ENCODE peak calls at places on chromosomes 6 and 20, in seven cellular contexts. D is fibroblast of villous mesenchyme; W is activated naive CD4-positive, alpha-beta T cell; R is Peyer's patch; Z is posterior cingulate gyrus; Y is ACHN; I is head of caudate nucleus. S is an unnamed sample.

GRCh38 chr6:912871-913663 is 220.1 kb upstream of the EXOC2 start:
- DNase-seq in Y (peak), Z (no peak), I (peak), D (peak), W (no peak), R (no peak), S (peak)

GRCh38 chr6:136326038-136326561 is 36.5 kb upstream of the BCLAF1 start:
- DNase-seq in I (no peak), D (peak), R (no peak), Y (no peak), W (no peak), Z (no peak), S (no peak)

GRCh38 chr6:56833873-56834272 is 121.0 kb upstream of the BEND6 start:
- DNase-seq in W (no peak), D (no peak), Z (no peak), R (no peak), I (no peak), Y (no peak), S (no peak)

GRCh38 chr6:33080127-33081089 is 4.6 kb downstream of the HLA-DPB1 start:
- DNase-seq in W (no peak), Y (peak), D (peak), Z (peak), I (peak), R (peak), S (peak)

GRCh38 chr20:57714409-57715267 is 4.8 kb upstream of the PMEPA1 start:
- DNase-seq in Y (peak), I (no peak), Z (no peak), D (peak), R (no peak), W (no peak), S (no peak)

GRCh38 chr20:32343438-32343837 is 14.7 kb upstream of the ASXL1 start:
- DNase-seq in Y (no peak), Z (no peak), W (no peak), R (no peak), I (no peak), D (peak), S (no peak)

GRCh38 chr6:63783096-63783495 is 147.5 kb downstream of the PHF3 start:
- DNase-seq in Z (no peak), Y (no peak), I (no peak), R (peak), W (no peak), D (no peak), S (no peak)

GRCh38 chr6:118963003-118963402 is 28.0 kb upstream of the MCM9 start:
- DNase-seq in D (peak), W (no peak), I (no peak), Z (no peak), R (no peak), Y (peak), S (no peak)

GRCh38 chr20:37390891-37391525 is 45.1 kb downstream of the SRC start:
- DNase-seq in Y (no peak), W (no peak), I (no peak), R (no peak), Z (peak), D (no peak), S (no peak)

GRCh38 chr20:8097307-8097706 is 34.8 kb upstream of the PLCB1 start:
- DNase-seq in W (no peak), D (no peak), I (no peak), R (no peak), Y (no peak), Z (no peak), S (no peak)

GRCh38 chr6:39102024-39102820 is 12.8 kb downstream of the SAYSD1 start:
- DNase-seq in Z (no peak), Y (peak), D (peak), W (no peak), I (no peak), R (peak), S (no peak)

GRCh38 chr6:113630365-113630737 is 226.8 kb upstream of the MARCKS start:
- DNase-seq in D (peak), I (no peak), W (no peak), R (no peak), Z (no peak), Y (no peak), S (no peak)

GRCh38 chr20:57422254-57422653 is 31.1 kb downstream of the RBM38 start:
- DNase-seq in R (no peak), I (no peak), W (no peak), Y (no peak), Z (no peak), D (no peak), S (no peak)

GRCh38 chr6:14129572-14129971 is 12.0 kb downstream of the CD83 start:
- DNase-seq in Y (peak), D (peak), W (no peak), R (peak), I (peak), Z (peak), S (peak)

GRCh38 chr20:21436186-21436585 is 38.9 kb upstream of the NKX2-4 start:
- DNase-seq in Z (no peak), W (no peak), D (peak), R (no peak), Y (peak), I (no peak), S (no peak)

GRCh38 chr6:151723152-151723551 is 84.3 kb upstream of the ESR1 start:
- DNase-seq in Y (no peak), R (no peak), Z (no peak), D (no peak), W (no peak), I (no peak), S (no peak)

GRCh38 chr20:5377484-5377883 is 60.7 kb upstream of the PROKR2 start:
- DNase-seq in D (no peak), Y (no peak), I (no peak), Z (no peak), W (no peak), R (no peak), S (no peak)

GRCh38 chr20:62362991-62363919 is 3.9 kb downstream of the LAMA5 start:
- DNase-seq in D (no peak), R (no peak), Y (peak), W (no peak), Z (peak), I (no peak), S (no peak)

GRCh38 chr20:15609956-15610355 is 963.3 kb downstream of the KIF16B start:
- DNase-seq in Y (no peak), Z (no peak), W (no peak), R (no peak), I (no peak), D (no peak), S (no peak)

GRCh38 chr6:148746363-148747144 is at the start of gene UST:
- DNase-seq in W (no peak), D (peak), Z (peak), Y (peak), I (peak), R (peak), S (peak)

GRCh38 chr6:170160031-170160627 is 130.7 kb downstream of the DLL1 start:
- DNase-seq in I (no peak), Y (no peak), Z (no peak), R (no peak), W (peak), D (no peak), S (no peak)

GRCh38 chr6:152635949-152636674 is 1.1 kb downstream of the SYNE1 start:
- DNase-seq in I (peak), D (peak), W (no peak), Y (no peak), R (no peak), Z (peak), S (peak)

GRCh38 chr20:48034754-48035153 is 249.5 kb upstream of the SULF2 start:
- DNase-seq in Y (no peak), R (no peak), I (no peak), D (no peak), Z (no peak), W (no peak), S (no peak)

GRCh38 chr20:20089018-20089417 is 36.7 kb downstream of the CFAP61 start:
- DNase-seq in I (no peak), R (no peak), W (no peak), Y (no peak), Z (no peak), D (no peak), S (no peak)

GRCh38 chr6:11093065-11093590 is 506 bp upstream of the SMIM13 start:
- DNase-seq in W (peak), D (no peak), R (no peak), Y (peak), I (no peak), Z (no peak), S (no peak)

GRCh38 chr6:281469-282103 is 10.7 kb upstream of the DUSP22 start:
- DNase-seq in Y (no peak), R (no peak), Z (no peak), I (no peak), W (no peak), D (no peak), S (no peak)

GRCh38 chr6:31510007-31510406 is 12.1 kb downstream of the MICB start:
- DNase-seq in W (no peak), D (no peak), Y (no peak), I (no peak), R (no peak), Z (no peak), S (no peak)

GRCh38 chr6:156662025-156662445 is 115.1 kb upstream of the ARID1B start:
- DNase-seq in I (no peak), W (no peak), D (peak), R (peak), Z (no peak), Y (no peak), S (no peak)